ENCODE peak calls at places on chromosomes 4 and X, in eight cellular contexts. D, V, O, Q, B, T, R and M are unnamed samples.

GRCh38 chr4:74133786-74134499 is 24.0 kb upstream of the MTHFD2L start:
- DNase-seq in B (peak; percentile 96), T (no peak), R (peak; percentile 78), Q (no peak), V (peak; percentile 91), O (peak; percentile 53), D (peak; percentile 81), M (peak; percentile 74)

GRCh38 chr4:7614350-7614949 is 179.7 kb upstream of the PSAPL1 start:
- DNase-seq in R (no peak), V (no peak), T (no peak), O (no peak), Q (no peak), B (no peak), D (no peak), M (no peak)

GRCh38 chr4:98617358-98618047 is 40.9 kb downstream of the TSPAN5 start:
- DNase-seq in V (no peak), D (no peak), Q (no peak), B (no peak), O (no peak), T (no peak), R (no peak), M (no peak)

GRCh38 chrX:130909469-130910136 is 6.6 kb upstream of the ENOX2 start:
- DNase-seq in T (no peak), O (no peak), D (no peak), B (peak; percentile 51), Q (no peak), V (no peak), R (no peak), M (no peak)

GRCh38 chr4:126023946-126024345 is 709.2 kb downstream of the FAT4 start:
- DNase-seq in B (peak; percentile 79), O (no peak), Q (no peak), V (no peak), D (no peak), T (no peak), R (no peak), M (no peak)

GRCh38 chr4:1809754-1810502 is 16.8 kb downstream of the FGFR3 start:
- DNase-seq in D (peak; percentile 74), T (peak; percentile 89), O (peak; percentile 78), B (peak; percentile 53), Q (peak; percentile 60), V (peak; percentile 80), R (peak; percentile 84), M (peak; percentile 28)

GRCh38 chr4:67396008-67396407 is 149.3 kb downstream of the CENPC start:
- DNase-seq in V (no peak), D (no peak), R (no peak), B (no peak), T (no peak), Q (no peak), O (no peak), M (no peak)

GRCh38 chr4:75823812-75824211 is 78.4 kb downstream of the PPEF2 start:
- DNase-seq in O (no peak), Q (no peak), T (no peak), R (no peak), D (no peak), B (no peak), V (no peak), M (no peak)

GRCh38 chr4:113976937-113977855 is 2.3 kb downstream of the ARSJ start:
- DNase-seq in T (no peak), O (no peak), Q (no peak), R (no peak), D (no peak), B (no peak), V (no peak), M (no peak)

GRCh38 chrX:64975491-64975890 is 759 bp downstream of the ZC4H2 start:
- DNase-seq in T (no peak), O (peak; percentile 1), D (peak; percentile 28), V (peak; percentile 37), B (no peak), R (peak; percentile 38), Q (no peak), M (no peak)

GRCh38 chr4:145218251-145218650 is 37.9 kb upstream of the OTUD4 start:
- DNase-seq in R (no peak), Q (no peak), O (no peak), B (no peak), V (no peak), T (no peak), D (no peak), M (no peak)

GRCh38 chrX:51407520-51408409 is 75.1 kb downstream of the NUDT10 start:
- DNase-seq in T (no peak), B (no peak), Q (no peak), D (no peak), O (no peak), R (no peak), V (no peak), M (no peak)

GRCh38 chr4:184816962-184817361 is 8.8 kb downstream of the ACSL1 start:
- DNase-seq in B (no peak), D (no peak), O (no peak), V (no peak), Q (no peak), T (peak; percentile 44), R (no peak), M (no peak)

GRCh38 chrX:39195156-39195555 is 393.9 kb downstream of the MID1IP1 start:
- DNase-seq in Q (no peak), O (no peak), R (no peak), T (no peak), D (no peak), B (no peak), V (no peak), M (no peak)

GRCh38 chr4:116539744-116540143 is 545.6 kb downstream of the TRAM1L1 start:
- DNase-seq in T (no peak), R (no peak), B (no peak), D (no peak), V (no peak), Q (no peak), O (no peak), M (no peak)

GRCh38 chrX:150873616-150874015 is 24.9 kb downstream of the CD99L2 start:
- DNase-seq in D (peak; percentile 37), O (no peak), Q (no peak), V (no peak), T (no peak), R (peak; percentile 46), B (no peak), M (no peak)

GRCh38 chr4:95304898-95305297 is 243.9 kb downstream of the UNC5C start:
- DNase-seq in T (no peak), O (no peak), D (no peak), R (no peak), Q (no peak), V (no peak), B (peak; percentile 39), M (no peak)

GRCh38 chr4:931194-931959 is 739 bp downstream of the GAK start:
- DNase-seq in D (no peak), O (no peak), B (peak; percentile 54), R (peak; percentile 20), V (peak; percentile 38), Q (no peak), T (peak; percentile 56), M (no peak)

GRCh38 chr4:176377705-176378302 is 58.0 kb downstream of the SPCS3 start:
- DNase-seq in R (no peak), T (no peak), Q (no peak), D (no peak), O (no peak), B (peak; percentile 25), V (no peak), M (no peak)

GRCh38 chr4:74793757-74794340 is 474 bp downstream of the BTC start:
- DNase-seq in O (no peak), T (no peak), Q (no peak), D (peak; percentile 84), R (peak; percentile 29), B (no peak), V (peak; percentile 77), M (no peak)

GRCh38 chr4:123244233-123244632 is 152.4 kb upstream of the SPRY1 start:
- DNase-seq in O (no peak), T (no peak), D (peak; percentile 30), R (no peak), B (no peak), Q (no peak), V (no peak), M (no peak)

GRCh38 chr4:513327-513726 is 14.3 kb downstream of the PIGG start:
- DNase-seq in T (no peak), O (no peak), Q (no peak), B (no peak), D (no peak), V (no peak), R (no peak), M (no peak)